ENCODE peak calls at places on chromosomes 5 and 9, in seven cellular contexts. P is type B pancreatic cell, Q is substantia nigra, B is left cardiac atrium, F is myocyte, I is germinal center, W is mucosa of descending colon. X is an unnamed sample.

GRCh38 chr5:59483971-59484472 is 409.5 kb downstream of the PDE4D start:
- DNase-seq in P (no peak), Q (no peak), B (no peak), F (peak), I (no peak), W (no peak), X (no peak)

GRCh38 chr9:136886610-136887597 is 588 bp downstream of the TRAF2 start:
- DNase-seq in P (no peak), Q (peak), B (peak), F (peak), I (peak), W (peak), X (no peak)

GRCh38 chr9:124038239-124038638 is 26.7 kb downstream of the LHX2 start:
- DNase-seq in P (no peak), Q (no peak), B (no peak), F (no peak), I (no peak), W (no peak), X (no peak)

GRCh38 chr9:15722888-15723287 is 170.0 kb downstream of the CCDC171 start:
- DNase-seq in P (no peak), Q (no peak), B (no peak), F (peak), I (no peak), W (no peak), X (no peak)

GRCh38 chr9:77952641-77953341 is 78.8 kb downstream of the GNAQ start:
- DNase-seq in P (no peak), Q (no peak), B (no peak), F (peak), I (no peak), W (no peak), X (no peak)

GRCh38 chr5:35246411-35246810 is 16.1 kb upstream of the PRLR start:
- DNase-seq in P (no peak), Q (no peak), B (no peak), F (no peak), I (no peak), W (no peak), X (no peak)

GRCh38 chr5:133121080-133121479 is 69.3 kb downstream of the HSPA4 start:
- DNase-seq in P (no peak), Q (no peak), B (no peak), F (peak), I (no peak), W (no peak), X (no peak)

GRCh38 chr5:14177651-14178050 is 34.5 kb downstream of the TRIO start:
- DNase-seq in P (no peak), Q (no peak), B (no peak), F (no peak), I (no peak), W (no peak), X (no peak)

GRCh38 chr9:38227061-38227540 is 158.1 kb upstream of the SHB start:
- DNase-seq in P (peak), Q (no peak), B (no peak), F (peak), I (no peak), W (no peak), X (peak)

GRCh38 chr5:165029471-165029870 is 1524.1 kb downstream of the MAT2B start:
- DNase-seq in P (no peak), Q (no peak), B (no peak), F (no peak), I (no peak), W (no peak), X (no peak)

GRCh38 chr9:105447386-105447813 is 434 bp upstream of the FSD1L start:
- DNase-seq in P (no peak), Q (no peak), B (no peak), F (no peak), I (peak), W (no peak), X (no peak)

GRCh38 chr5:68012429-68012828 is 203.1 kb upstream of the PIK3R1 start:
- DNase-seq in P (no peak), Q (no peak), B (no peak), F (no peak), I (no peak), W (no peak), X (no peak)

GRCh38 chr9:124741149-124741548 is 30.0 kb downstream of the NR6A1 start:
- DNase-seq in P (no peak), Q (no peak), B (no peak), F (no peak), I (no peak), W (no peak), X (no peak)

GRCh38 chr5:66989781-66990180 is 206.8 kb downstream of the CD180 start:
- DNase-seq in P (no peak), Q (no peak), B (no peak), F (no peak), I (no peak), W (no peak), X (no peak)

GRCh38 chr5:148972958-148973357 is 89.9 kb downstream of the SH3TC2 start:
- DNase-seq in P (no peak), Q (no peak), B (peak), F (peak), I (no peak), W (no peak), X (no peak)

GRCh38 chr5:32443541-32444190 is 874 bp downstream of the ZFR start:
- DNase-seq in P (peak), Q (peak), B (peak), F (peak), I (peak), W (peak), X (peak)

GRCh38 chr5:93158841-93159240 is 422.2 kb downstream of the NR2F1-AS1 start:
- DNase-seq in P (no peak), Q (no peak), B (peak), F (peak), I (no peak), W (no peak), X (no peak)

GRCh38 chr9:20074291-20074690 is 285.5 kb upstream of the SLC24A2 start:
- DNase-seq in P (no peak), Q (no peak), B (no peak), F (no peak), I (no peak), W (no peak), X (no peak)

GRCh38 chr5:96463106-96463505 is 30.1 kb upstream of the PCSK1 start:
- DNase-seq in P (no peak), Q (no peak), B (no peak), F (no peak), I (no peak), W (no peak), X (no peak)

GRCh38 chr5:172530406-172530805 is 76.1 kb upstream of the SH3PXD2B start:
- DNase-seq in P (peak), Q (no peak), B (no peak), F (no peak), I (no peak), W (no peak), X (no peak)